ENCODE peak calls at places on chromosomes 11 and 22, in six cellular contexts. D is AG04450; M is brain microvascular endothelial cell; S is GM23338; W is NCI-H446; P is stimulated activated CD4-positive, alpha-beta T cell treated with anti-CD3 and anti-CD28 coated beads, TNF-alpha, amount 100 ng/mL, for 4 hours. R is an unnamed sample.

GRCh38 chr11:56027354-56027753 is at the start of gene OR5AS1:
- DNase-seq in D (no peak), W (no peak), P (no peak), M (no peak), S (no peak), R (no peak)

GRCh38 chr22:37270928-37271650 is 11.2 kb upstream of the CYTH4 start:
- DNase-seq in M (no peak), P (no peak), D (no peak), S (no peak), W (no peak), R (no peak)

GRCh38 chr22:47618180-47618579 is 855.7 kb downstream of the TBC1D22A start:
- DNase-seq in S (no peak), P (no peak), M (no peak), W (no peak), D (no peak), R (no peak)

GRCh38 chr11:112412383-112412782 is 151.7 kb upstream of the PLET1 start:
- DNase-seq in P (no peak), M (no peak), W (no peak), S (no peak), D (no peak), R (no peak)

GRCh38 chr11:77047007-77047927 is 13.1 kb downstream of the B3GNT6 start:
- DNase-seq in S (peak; percentile 97), D (peak; percentile 79), P (peak; percentile 76), W (peak; percentile 91), M (peak; percentile 96), R (peak; percentile 68)

GRCh38 chr11:132311703-132312102 is 941.3 kb downstream of the NTM start:
- DNase-seq in W (no peak), S (no peak), M (no peak), P (no peak), D (no peak), R (no peak)

GRCh38 chr22:50574383-50574755 is 3.9 kb downstream of the CPT1B start:
- DNase-seq in W (no peak), P (no peak), D (no peak), M (no peak), S (no peak), R (no peak)

GRCh38 chr22:35893698-35894097 is 134.9 kb downstream of the RBFOX2 start:
- DNase-seq in D (no peak), P (no peak), W (no peak), S (no peak), M (no peak), R (no peak)

GRCh38 chr22:31451709-31452571 is 37.7 kb downstream of the EIF4ENIF1 start:
- DNase-seq in D (peak; percentile 1), M (peak; percentile 62), S (peak; percentile 67), P (no peak), W (no peak), R (no peak)

GRCh38 chr22:25167834-25168601 is 31.6 kb upstream of the CRYBB3 start:
- DNase-seq in S (no peak), M (no peak), W (no peak), P (no peak), D (no peak), R (no peak)

GRCh38 chr22:29890760-29891159 is 7.8 kb downstream of the MTMR3 start:
- DNase-seq in M (no peak), D (no peak), P (no peak), W (no peak), S (no peak), R (no peak)

GRCh38 chr11:95341246-95341645 is 110.2 kb upstream of the SESN3 start:
- DNase-seq in S (no peak), P (no peak), M (no peak), D (no peak), W (no peak), R (peak; percentile 89)

GRCh38 chr11:68816917-68817419 is 24.7 kb downstream of the CPT1A start:
- DNase-seq in D (no peak), M (no peak), S (no peak), W (no peak), P (peak; percentile 49), R (no peak)

GRCh38 chr11:34427171-34427805 is 11.4 kb upstream of the CAT start:
- DNase-seq in W (no peak), M (peak; percentile 81), S (no peak), P (no peak), D (peak; percentile 55), R (no peak)

GRCh38 chr11:82857145-82857544 is 43.1 kb downstream of the PRCP start:
- DNase-seq in S (no peak), D (no peak), M (no peak), W (no peak), P (no peak), R (no peak)

GRCh38 chr11:122439911-122440782 is 215.4 kb upstream of the UBASH3B start:
- DNase-seq in M (peak; percentile 34), P (no peak), D (no peak), S (peak; percentile 89), W (no peak), R (no peak)

GRCh38 chr22:32144875-32145274 is 14.2 kb downstream of the C22orf42 start:
- DNase-seq in D (no peak), W (no peak), P (no peak), S (no peak), M (no peak), R (no peak)

GRCh38 chr22:44024288-44024908 is at the start of gene PARVB:
- DNase-seq in W (no peak), M (no peak), D (no peak), S (peak; percentile 42), P (no peak), R (no peak)

GRCh38 chr11:94550513-94550912 is 6.8 kb downstream of the FUT4 start:
- DNase-seq in P (no peak), S (no peak), D (no peak), M (no peak), W (no peak), R (no peak)

GRCh38 chr22:22203048-22203971 is 41.3 kb upstream of the VPREB1 start:
- DNase-seq in W (no peak), S (peak; percentile 29), D (no peak), M (no peak), P (no peak), R (no peak)

GRCh38 chr11:47466701-47467250 is 17.8 kb upstream of the RAPSN start:
- DNase-seq in P (no peak), S (peak; percentile 41), M (peak; percentile 20), D (no peak), W (peak; percentile 87), R (peak; percentile 3)

GRCh38 chr22:17370036-17370765 is 941 bp downstream of the CECR2 start:
- DNase-seq in D (no peak), W (no peak), S (peak; percentile 51), M (no peak), P (no peak), R (no peak)